ENCODE peak calls at places on chromosomes 5 and 9, in six cellular contexts. K is A549, X is HepG2, P is HCT116, A is WTC11, M is GM12878. D is an unnamed sample.

GRCh38 chr5:125106881-125107280 is 360.4 kb upstream of the ZNF608 start:
- DNase-seq in X (no peak), A (no peak), M (no peak), K (no peak), P (no peak), D (peak)

GRCh38 chr9:121992571-121993212 is 100.4 kb downstream of the TTLL11 start:
- DNase-seq in M (no peak), A (peak), K (peak), P (peak), X (peak), D (peak)

GRCh38 chr5:81524015-81524414 is 130.1 kb upstream of the ACOT12 start:
- DNase-seq in X (no peak), A (no peak), K (no peak), M (no peak), P (no peak), D (no peak)

GRCh38 chr5:7897014-7897600 is 28.2 kb downstream of the MTRR start:
- DNase-seq in P (no peak), K (peak), A (peak), X (peak), M (no peak), D (peak)

GRCh38 chr5:107668933-107669542 is 1.7 kb downstream of the EFNA5 start:
- DNase-seq in X (no peak), A (peak), K (peak), M (no peak), P (no peak), D (peak)

GRCh38 chr9:86529496-86530275 is 175.5 kb upstream of the TUT7 start:
- DNase-seq in K (no peak), M (no peak), P (no peak), X (no peak), A (no peak), D (no peak)

GRCh38 chr5:172266676-172267092 is 16.9 kb downstream of the UBTD2 start:
- DNase-seq in A (no peak), M (no peak), K (no peak), X (no peak), P (no peak), D (no peak)

GRCh38 chr5:109529520-109529919 is 119.7 kb upstream of the PJA2 start:
- DNase-seq in X (no peak), A (no peak), K (no peak), P (no peak), M (no peak), D (no peak)

GRCh38 chr9:38423939-38424843 is at the start of gene IGFBPL1:
- DNase-seq in P (no peak), X (no peak), A (peak), K (peak), M (no peak), D (peak)

GRCh38 chr9:68489636-68490035 is 51.0 kb downstream of the TMEM252 start:
- DNase-seq in A (no peak), M (no peak), K (no peak), X (no peak), P (no peak), D (no peak)

GRCh38 chr5:88425124-88425523 is 156.5 kb upstream of the TMEM161B start:
- DNase-seq in P (no peak), A (no peak), K (no peak), X (no peak), M (no peak), D (no peak)

GRCh38 chr5:174759091-174759490 is 34.7 kb downstream of the MSX2 start:
- DNase-seq in M (no peak), X (no peak), P (no peak), A (no peak), K (no peak), D (no peak)

GRCh38 chr9:80811662-80812061 is 877.7 kb downstream of the TLE1 start:
- DNase-seq in K (no peak), M (no peak), P (no peak), A (no peak), X (no peak), D (no peak)

GRCh38 chr5:157286761-157287211 is 20.9 kb downstream of the CYFIP2 start:
- DNase-seq in P (no peak), X (no peak), A (no peak), M (no peak), K (no peak), D (no peak)

GRCh38 chr5:2670856-2671404 is 80.5 kb downstream of the IRX2 start:
- DNase-seq in X (no peak), A (no peak), K (no peak), M (no peak), P (no peak), D (no peak)

GRCh38 chr5:60577116-60577515 is 122.8 kb downstream of the DEPDC1B start:
- DNase-seq in X (no peak), M (no peak), K (no peak), A (no peak), P (no peak), D (no peak)

GRCh38 chr9:16221350-16221749 is 649.1 kb downstream of the BNC2 start:
- DNase-seq in K (no peak), P (no peak), M (no peak), X (no peak), A (no peak), D (no peak)

GRCh38 chr5:68424799-68425537 is 209.4 kb downstream of the PIK3R1 start:
- DNase-seq in M (peak), P (peak), K (no peak), X (no peak), A (no peak), D (peak)

GRCh38 chr5:112703866-112704820 is 33.5 kb upstream of the APC start:
- DNase-seq in P (no peak), M (no peak), A (no peak), X (no peak), K (no peak), D (peak)

GRCh38 chr5:137300411-137301240 is 198.5 kb downstream of the SPOCK1 start:
- DNase-seq in X (no peak), P (no peak), K (no peak), A (no peak), M (no peak), D (peak)

DNA sequence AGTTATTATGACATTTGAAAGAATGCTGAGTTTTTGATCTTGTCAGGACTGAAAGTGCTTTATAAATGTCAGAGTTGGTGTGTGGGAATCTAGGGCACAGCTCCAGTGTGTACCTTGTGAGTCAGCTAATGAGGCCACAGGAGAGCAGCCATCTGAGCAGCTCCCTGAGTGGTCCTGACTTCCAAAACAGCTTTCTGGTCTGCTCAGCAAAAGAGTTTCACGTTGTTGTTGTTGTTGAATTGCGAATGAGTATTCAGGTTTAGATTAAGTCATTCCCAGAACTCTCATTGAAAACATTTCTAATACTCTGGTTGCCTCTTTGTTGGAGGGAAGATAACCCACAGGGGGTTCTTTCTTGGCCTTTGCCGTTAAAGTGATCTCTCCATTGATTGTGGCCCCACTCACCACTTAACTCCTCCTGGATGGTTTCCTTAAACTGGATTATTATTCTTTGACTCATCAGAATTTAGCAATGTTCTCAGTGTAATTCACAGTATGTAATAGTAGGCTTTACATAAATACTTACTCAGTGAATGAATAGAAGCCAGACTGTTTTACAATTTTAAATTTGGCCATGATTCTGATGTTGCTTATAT is 125.1 kb upstream of the SGCD start:
- DNase-seq in X (no peak), M (no peak), K (peak), A (no peak), P (no peak), D (no peak)
- TF ChIP-seq MAX in X (no peak), M (no peak), K (peak), A (no peak), P (no peak), D (no peak)

GRCh38 chr5:151233576-151234202 is 9.8 kb upstream of the CCDC69 start:
- DNase-seq in A (no peak), M (no peak), X (no peak), P (no peak), K (no peak), D (no peak)

GRCh38 chr5:151236888-151237287 is 13.0 kb upstream of the CCDC69 start:
- DNase-seq in X (no peak), A (no peak), P (no peak), K (no peak), M (no peak), D (no peak)

GRCh38 chr5:151231359-151231758 is 7.5 kb upstream of the CCDC69 start:
- DNase-seq in X (no peak), P (no peak), M (no peak), K (no peak), A (no peak), D (no peak)

GRCh38 chr5:151237685-151238084 is 13.8 kb upstream of the CCDC69 start:
- DNase-seq in P (no peak), M (no peak), K (no peak), X (no peak), A (no peak), D (no peak)

DNA sequence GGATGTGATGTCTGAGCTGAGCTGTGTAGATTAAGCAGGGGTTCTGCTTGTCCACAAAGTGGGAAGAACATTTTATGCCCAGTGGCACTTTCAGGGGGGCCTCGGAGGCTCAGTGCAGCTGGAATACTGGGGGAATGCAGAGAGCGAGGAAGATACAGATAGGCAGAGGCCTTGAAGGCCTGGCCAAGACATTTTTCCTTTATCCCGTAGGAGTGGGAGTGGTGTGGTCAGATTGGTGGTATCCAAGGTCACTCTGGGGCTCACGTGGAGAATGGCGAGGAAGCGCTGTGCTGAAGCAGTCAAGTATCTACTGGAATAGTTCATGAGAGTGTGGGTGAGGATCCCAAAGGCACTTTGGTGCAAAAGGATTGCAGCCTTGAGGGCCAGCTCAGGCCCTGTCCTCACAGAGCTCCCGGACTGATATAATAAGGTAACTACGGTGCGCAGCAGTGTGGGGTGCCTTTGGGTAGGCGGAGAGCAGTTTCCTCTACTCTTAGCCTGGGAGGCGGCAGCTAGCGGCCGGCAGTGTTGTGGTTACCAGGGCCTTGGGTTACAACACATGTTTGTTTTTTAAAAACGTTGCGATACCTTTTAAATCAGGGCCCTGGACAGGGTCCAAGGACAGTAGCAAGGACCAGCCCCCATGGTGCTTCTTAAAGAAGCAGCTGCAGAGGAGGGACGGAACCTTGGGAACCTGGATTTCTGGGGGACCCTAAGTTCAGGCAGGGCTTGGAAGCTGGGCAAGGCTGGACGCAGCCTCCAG is 10.8 kb upstream of the CCDC69 start:
- DNase-seq in A (no peak), P (no peak), M (no peak), X (peak), K (peak), D (no peak)
- TF ChIP-seq MAX in A (no peak), P (no peak), M (no peak), X (peak), K (no peak), D (no peak)

GRCh38 chr5:16889972-16890519 is 46.0 kb downstream of the MYO10 start:
- DNase-seq in A (no peak), M (no peak), X (no peak), K (no peak), P (no peak), D (peak)
- TF ChIP-seq MAX in A (no peak), M (no peak), X (no peak), K (no peak), P (peak), D (no peak)

GRCh38 chr5:147648597-147648996 is 133.9 kb downstream of the JAKMIP2 start:
- DNase-seq in M (no peak), A (no peak), X (peak), K (no peak), P (no peak), D (no peak)

GRCh38 chr5:147643142-147643541 is 133.3 kb upstream of the DPYSL3 start:
- DNase-seq in M (no peak), K (no peak), P (no peak), X (no peak), A (no peak), D (no peak)

GRCh38 chr5:147642666-147643065 is 132.8 kb upstream of the DPYSL3 start:
- DNase-seq in K (no peak), X (no peak), P (no peak), M (no peak), A (no peak), D (no peak)

GRCh38 chr5:147639303-147639702 is 129.4 kb upstream of the DPYSL3 start:
- DNase-seq in K (no peak), P (no peak), A (no peak), M (no peak), X (peak), D (no peak)

GRCh38 chr5:147645172-147645571 is 135.3 kb upstream of the DPYSL3 start:
- DNase-seq in K (no peak), A (no peak), P (no peak), X (peak), M (no peak), D (no peak)
- TF ChIP-seq MAX in K (no peak), A (no peak), P (no peak), X (no peak), M (no peak), D (no peak)

GRCh38 chr5:149127394-149127955 is 13.8 kb upstream of the ABLIM3 start:
- DNase-seq in M (no peak), P (no peak), X (no peak), K (no peak), A (no peak), D (no peak)
- TF ChIP-seq MAX in M (no peak), P (no peak), X (no peak), K (no peak), A (no peak), D (no peak)

GRCh38 chr9:6545017-6545691 is 100.4 kb downstream of the GLDC start:
- DNase-seq in K (no peak), X (no peak), M (no peak), P (no peak), A (no peak), D (no peak)
- TF ChIP-seq MAX in K (no peak), X (no peak), M (no peak), P (no peak), A (no peak), D (no peak)

D was measured in endothelial cell of umbilical vein.